ENCODE peak calls at places on chromosomes 2 and 18, in four cellular contexts. E is HepG2, D is K562, Y is GM12878. G is an unnamed sample.

GRCh38 chr2:234133004-234133403 is 82.5 kb downstream of the SPP2 start:
- DNase-seq in E (no peak), D (no peak), Y (no peak), G (no peak)

GRCh38 chr2:15298769-15299168 is 262.4 kb downstream of the NBAS start:
- DNase-seq in E (no peak), D (no peak), Y (no peak), G (no peak)

GRCh38 chr2:1039549-1039948 is 88.9 kb downstream of the SNTG2 start:
- DNase-seq in E (no peak), D (no peak), Y (no peak), G (no peak)

GRCh38 chr2:145692971-145693478 is 1173.1 kb upstream of the ZEB2 start:
- DNase-seq in E (peak; percentile 36), D (peak; percentile 65), Y (peak; percentile 26), G (no peak)

GRCh38 chr2:226847511-226847910 is 11.7 kb downstream of the RHBDD1 start:
- DNase-seq in E (no peak), D (no peak), Y (no peak), G (no peak)

GRCh38 chr2:121294881-121295840 is 10.2 kb upstream of the TFCP2L1 start:
- DNase-seq in E (no peak), D (no peak), Y (no peak), G (no peak)

GRCh38 chr2:28766070-28766469 is 14.4 kb downstream of the PPP1CB start:
- DNase-seq in E (no peak), D (no peak), Y (no peak), G (no peak)

GRCh38 chr2:36753706-36754221 is 57.3 kb downstream of the VIT start:
- DNase-seq in E (no peak), D (no peak), Y (no peak), G (peak; percentile 21)

GRCh38 chr18:12839526-12840196 is 44.4 kb downstream of the PTPN2 start:
- DNase-seq in E (no peak), D (no peak), Y (peak; percentile 82), G (no peak)

DNA sequence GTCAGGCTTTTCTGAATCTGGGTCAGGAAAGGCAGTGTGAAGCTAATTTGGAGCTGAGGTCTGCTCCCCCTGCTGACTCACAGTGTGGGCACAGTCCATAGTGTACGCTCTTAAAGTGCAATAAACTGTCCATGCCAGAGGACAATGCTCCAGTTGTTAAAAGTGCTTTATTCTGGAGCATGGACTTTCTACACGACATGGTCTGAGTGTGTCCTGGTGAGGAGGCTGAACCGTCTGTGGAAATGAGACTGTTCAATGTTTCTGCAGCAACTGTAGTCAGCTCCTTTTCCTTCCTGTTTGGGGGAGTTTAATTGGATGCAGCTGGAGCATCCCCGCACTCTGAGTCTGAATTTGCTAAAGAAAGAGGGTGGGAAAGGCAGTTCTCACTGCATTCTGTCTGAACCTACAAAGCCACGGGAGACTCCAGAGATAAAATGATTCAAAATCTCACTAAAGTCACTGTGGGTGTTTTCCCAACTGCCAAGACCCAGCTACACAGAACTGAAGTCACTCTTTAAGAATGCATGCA is 110.2 kb upstream of the TRIB2 start:
- DNase-seq in E (peak; percentile 6), D (no peak), Y (no peak), G (no peak)
- TF ChIP-seq ETV6 in E (no peak), D (no peak), Y (no peak), G (no peak)

DNA sequence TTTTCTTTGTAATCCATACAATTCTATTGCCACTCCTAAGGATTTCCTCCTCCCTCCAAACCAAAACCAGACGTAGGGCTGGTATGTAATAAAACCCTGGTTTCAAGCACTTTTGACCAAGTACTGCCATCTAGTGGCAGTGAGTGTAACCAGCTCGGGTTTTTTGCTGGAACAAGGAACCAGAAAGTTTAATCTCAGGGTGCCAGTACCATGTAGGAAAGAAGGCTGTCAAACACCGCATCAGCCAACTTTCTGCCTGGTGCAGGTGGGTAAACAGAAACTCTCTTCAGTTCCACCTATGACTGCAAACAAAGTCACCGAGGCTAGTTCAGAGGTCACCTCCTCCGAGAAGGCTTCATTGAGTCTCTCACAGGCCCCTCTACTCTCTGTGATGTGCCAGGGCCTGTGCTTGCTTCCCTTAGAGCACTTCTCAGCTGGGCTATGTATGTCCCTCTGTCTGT is 10.2 kb upstream of the THNSL2 start:
- DNase-seq in E (peak; percentile 82), D (peak; percentile 60), Y (peak; percentile 4), G (peak; percentile 65)
- TF ChIP-seq ETV6 in E (no peak), D (no peak), Y (no peak), G (no peak)

GRCh38 chr2:178110681-178111080 is 1.6 kb upstream of the RBM45 start:
- DNase-seq in E (no peak), D (no peak), Y (no peak), G (no peak)

GRCh38 chr2:178112202-178113152 is at the start of gene RBM45:
- DNase-seq in E (peak; percentile 92), D (peak; percentile 95), Y (peak; percentile 60), G (peak; percentile 91)

GRCh38 chr2:178108176-178108575 is 4.1 kb upstream of the RBM45 start:
- DNase-seq in E (no peak), D (no peak), Y (no peak), G (peak; percentile 17)

GRCh38 chr2:178111743-178112142 is 494 bp upstream of the RBM45 start:
- DNase-seq in E (no peak), D (no peak), Y (no peak), G (no peak)

DNA sequence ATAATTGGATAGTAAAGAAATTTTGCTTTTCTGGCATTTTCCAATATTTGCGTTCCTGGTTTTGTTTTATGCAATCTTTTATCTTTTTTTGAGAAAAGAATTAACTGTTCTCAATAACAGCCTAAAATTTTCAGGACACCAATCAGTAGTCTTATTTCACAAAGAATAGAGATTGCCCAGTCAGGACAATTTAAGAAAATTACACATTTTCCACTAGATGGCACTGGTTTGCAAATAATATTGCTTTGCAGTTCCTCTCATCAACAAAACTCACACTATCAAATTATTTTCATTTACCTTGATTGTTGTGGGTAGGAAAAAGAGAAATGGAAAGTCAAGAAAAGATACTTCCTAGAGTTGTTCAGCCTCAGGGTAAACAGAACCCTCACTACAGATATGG is 2.4 kb upstream of the RBM45 start:
- DNase-seq in E (peak; percentile 42), D (peak; percentile 33), Y (no peak), G (no peak)
- TF ChIP-seq ETV6 in E (no peak), D (no peak), Y (no peak), G (no peak)

DNA sequence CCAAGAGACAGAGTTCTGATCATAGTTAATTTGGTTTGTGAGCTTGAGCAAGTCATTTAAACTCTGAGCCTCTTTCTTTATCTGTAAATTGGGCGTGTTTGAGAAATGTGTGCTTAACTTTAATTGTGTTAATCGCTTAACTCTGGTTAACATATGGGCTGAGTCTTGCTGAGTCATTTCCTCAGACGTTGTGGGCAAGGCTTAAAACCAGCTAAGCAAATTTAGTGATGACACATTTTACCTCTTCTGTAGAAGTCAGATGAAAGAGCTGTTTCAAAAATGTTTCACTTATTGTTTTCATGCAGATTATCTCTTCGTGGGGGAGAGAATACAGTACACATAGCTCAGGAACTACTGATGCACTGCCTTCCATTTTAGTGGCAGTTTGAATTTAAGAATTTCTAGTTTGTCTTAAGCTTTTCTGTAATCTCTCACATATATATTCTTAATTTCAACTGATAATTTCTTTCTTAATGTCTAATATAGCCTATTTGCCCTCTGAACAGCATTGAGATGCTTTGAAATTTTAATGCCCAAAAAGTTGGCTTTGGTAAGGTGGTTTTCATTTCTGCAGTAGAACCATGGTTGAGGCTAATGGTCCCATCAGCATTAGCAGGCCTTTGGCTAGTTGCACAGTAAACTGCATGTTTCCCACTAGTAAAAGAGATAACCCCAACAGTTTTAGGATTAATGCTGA is 34.9 kb downstream of the RAB10 start:
- DNase-seq in E (peak; percentile 56), D (peak; percentile 67), Y (peak; percentile 84), G (no peak)
- TF ChIP-seq ETV6 in E (no peak), D (no peak), Y (no peak), G (no peak)